ENCODE peak calls at places on chromosomes 16 and 17, in four cellular contexts. K is HEK293T, G is NCI-H1105, E is A549. C is an unnamed sample.

GRCh38 chr16:66036162-66036561 is 330.3 kb upstream of the CDH5 start:
- DNase-seq in K (no peak), G (no peak), E (no peak), C (no peak)

GRCh38 chr17:41695954-41696720 is 7.5 kb downstream of the EIF1 start:
- DNase-seq in K (peak), G (peak), E (peak), C (no peak)

GRCh38 chr17:7717756-7718350 is 309 bp downstream of the DNAH2 start:
- DNase-seq in K (no peak), G (peak), E (no peak), C (peak)

GRCh38 chr16:19138601-19139000 is 24.8 kb downstream of the ITPRIPL2 start:
- DNase-seq in K (peak), G (no peak), E (peak), C (no peak)

GRCh38 chr17:65442691-65443090 is 118.8 kb downstream of the AXIN2 start:
- DNase-seq in K (no peak), G (no peak), E (no peak), C (no peak)

GRCh38 chr17:41734949-41735313 is 488 bp upstream of the HAP1 start:
- DNase-seq in K (no peak), G (no peak), E (no peak), C (no peak)

GRCh38 chr16:70740919-70741778 is 55.3 kb upstream of the MTSS2 start:
- DNase-seq in K (no peak), G (no peak), E (no peak), C (no peak)

GRCh38 chr16:67884684-67885083 is at the start of gene NRN1L:
- DNase-seq in K (peak), G (peak), E (no peak), C (peak)

GRCh38 chr17:76943202-76943601 is 75.0 kb downstream of the MGAT5B start:
- DNase-seq in K (no peak), G (no peak), E (no peak), C (no peak)

GRCh38 chr16:1596516-1596915 is 15.4 kb downstream of the IFT140 start:
- DNase-seq in K (no peak), G (no peak), E (no peak), C (no peak)

GRCh38 chr17:77865109-77865611 is 93.3 kb upstream of the TNRC6C start:
- DNase-seq in K (no peak), G (no peak), E (no peak), C (no peak)

GRCh38 chr16:27642753-27643152 is 92.8 kb downstream of the KATNIP start:
- DNase-seq in K (no peak), G (no peak), E (peak), C (peak)

GRCh38 chr16:9330036-9330545 is 238.6 kb downstream of the HAPSTR1 start:
- DNase-seq in K (no peak), G (no peak), E (no peak), C (peak)

C was measured in H9.